ENCODE peak calls at places on chromosomes 3 and 15, in eight cellular contexts. One of them, this sample, is unnamed. For H3K27me3 and H3K9me3, the result is how much of the 10 kb centered on the place peaks cover.

GRCh38 chr3:151468284-151468917 is 7.5 kb upstream of the IGSF10 start:
- DNase-seq in adrenal gland: peak
- DNase-seq in AG04450: peak
- DNase-seq in sigmoid colon: no peak
- DNase-seq in CD8-positive, alpha-beta T cell: peak
- DNase-seq in fibroblast of lung: peak
- DNase-seq in IMR-90: peak
- DNase-seq in upper lobe of right lung: no peak
- DNase-seq in this sample: peak

GRCh38 chr3:42071720-42072582 is 19.2 kb upstream of the TRAK1 start:
- DNase-seq in adrenal gland: peak
- DNase-seq in AG04450: no peak
- DNase-seq in sigmoid colon: peak
- DNase-seq in CD8-positive, alpha-beta T cell: no peak
- DNase-seq in fibroblast of lung: peak
- DNase-seq in IMR-90: peak
- DNase-seq in upper lobe of right lung: no peak
- DNase-seq in this sample: peak

GRCh38 chr15:101246824-101247745 is 4.8 kb downstream of the CHSY1 start:
- DNase-seq in adrenal gland: no peak
- DNase-seq in AG04450: no peak
- DNase-seq in sigmoid colon: no peak
- DNase-seq in CD8-positive, alpha-beta T cell: no peak
- DNase-seq in fibroblast of lung: no peak
- DNase-seq in IMR-90: no peak
- DNase-seq in upper lobe of right lung: no peak
- DNase-seq in this sample: no peak

GRCh38 chr15:51828621-51829359 is 663 bp upstream of the TMOD3 start:
- DNase-seq in adrenal gland: no peak
- DNase-seq in AG04450: no peak
- DNase-seq in sigmoid colon: no peak
- DNase-seq in CD8-positive, alpha-beta T cell: no peak
- DNase-seq in fibroblast of lung: no peak
- DNase-seq in IMR-90: peak
- DNase-seq in upper lobe of right lung: no peak
- DNase-seq in this sample: no peak

GRCh38 chr3:154194869-154195268 is 73.7 kb downstream of the ARHGEF26 start:
- DNase-seq in adrenal gland: no peak
- DNase-seq in AG04450: no peak
- DNase-seq in sigmoid colon: no peak
- DNase-seq in CD8-positive, alpha-beta T cell: no peak
- DNase-seq in fibroblast of lung: no peak
- DNase-seq in IMR-90: peak
- DNase-seq in upper lobe of right lung: no peak
- DNase-seq in this sample: no peak

GRCh38 chr3:153127788-153128187 is 34.2 kb upstream of the RAP2B start:
- DNase-seq in adrenal gland: no peak
- DNase-seq in AG04450: no peak
- DNase-seq in sigmoid colon: no peak
- DNase-seq in CD8-positive, alpha-beta T cell: no peak
- DNase-seq in fibroblast of lung: no peak
- DNase-seq in IMR-90: peak
- DNase-seq in upper lobe of right lung: no peak
- DNase-seq in this sample: no peak

GRCh38 chr15:27783668-27784067 is 315.4 kb downstream of the OCA2 start:
- DNase-seq in adrenal gland: no peak
- DNase-seq in AG04450: no peak
- DNase-seq in sigmoid colon: no peak
- DNase-seq in CD8-positive, alpha-beta T cell: no peak
- DNase-seq in fibroblast of lung: no peak
- DNase-seq in IMR-90: no peak
- DNase-seq in upper lobe of right lung: no peak
- DNase-seq in this sample: no peak

GRCh38 chr3:149658444-149659172 is 783 bp upstream of the WWTR1 start:
- DNase-seq in adrenal gland: peak
- DNase-seq in AG04450: peak
- DNase-seq in sigmoid colon: peak
- DNase-seq in CD8-positive, alpha-beta T cell: peak
- DNase-seq in fibroblast of lung: peak
- DNase-seq in IMR-90: peak
- DNase-seq in upper lobe of right lung: peak
- DNase-seq in this sample: peak

GRCh38 chr15:32041294-32041693 is 11.0 kb downstream of the CHRNA7 start:
- DNase-seq in adrenal gland: no peak
- DNase-seq in AG04450: no peak
- DNase-seq in sigmoid colon: no peak
- DNase-seq in CD8-positive, alpha-beta T cell: no peak
- DNase-seq in fibroblast of lung: no peak
- DNase-seq in IMR-90: no peak
- DNase-seq in upper lobe of right lung: no peak
- DNase-seq in this sample: no peak

GRCh38 chr3:127440384-127440783 is 150.1 kb downstream of the TPRA1 start:
- DNase-seq in adrenal gland: no peak
- DNase-seq in AG04450: no peak
- DNase-seq in sigmoid colon: peak
- DNase-seq in CD8-positive, alpha-beta T cell: no peak
- DNase-seq in fibroblast of lung: no peak
- DNase-seq in IMR-90: no peak
- DNase-seq in upper lobe of right lung: peak
- DNase-seq in this sample: no peak

GRCh38 chr3:4512895-4513616 is 19.9 kb downstream of the ITPR1 start:
- DNase-seq in adrenal gland: no peak
- DNase-seq in AG04450: no peak
- DNase-seq in sigmoid colon: no peak
- DNase-seq in CD8-positive, alpha-beta T cell: no peak
- DNase-seq in fibroblast of lung: no peak
- DNase-seq in IMR-90: no peak
- DNase-seq in upper lobe of right lung: no peak
- DNase-seq in this sample: peak

GRCh38 chr3:136802481-136802996 is 16.4 kb upstream of the SLC35G2 start:
- DNase-seq in adrenal gland: no peak
- DNase-seq in AG04450: no peak
- DNase-seq in sigmoid colon: no peak
- DNase-seq in CD8-positive, alpha-beta T cell: no peak
- DNase-seq in fibroblast of lung: peak
- DNase-seq in IMR-90: peak
- DNase-seq in upper lobe of right lung: no peak
- DNase-seq in this sample: no peak

GRCh38 chr3:11373235-11373634 is 101.0 kb downstream of the ATG7 start:
- DNase-seq in adrenal gland: no peak
- DNase-seq in AG04450: no peak
- DNase-seq in sigmoid colon: no peak
- DNase-seq in CD8-positive, alpha-beta T cell: no peak
- DNase-seq in fibroblast of lung: no peak
- DNase-seq in IMR-90: no peak
- DNase-seq in upper lobe of right lung: no peak
- DNase-seq in this sample: no peak

GRCh38 chr15:52735231-52736089 is 54.7 kb downstream of the ONECUT1 start:
- DNase-seq in adrenal gland: peak
- DNase-seq in AG04450: peak
- DNase-seq in sigmoid colon: peak
- DNase-seq in CD8-positive, alpha-beta T cell: peak
- DNase-seq in fibroblast of lung: peak
- DNase-seq in IMR-90: peak
- DNase-seq in upper lobe of right lung: no peak
- DNase-seq in this sample: peak

GRCh38 chr3:111173906-111174305 is 102.3 kb downstream of the NECTIN3 start:
- DNase-seq in adrenal gland: no peak
- DNase-seq in AG04450: no peak
- DNase-seq in sigmoid colon: no peak
- DNase-seq in CD8-positive, alpha-beta T cell: no peak
- DNase-seq in fibroblast of lung: no peak
- DNase-seq in IMR-90: no peak
- DNase-seq in upper lobe of right lung: no peak
- DNase-seq in this sample: no peak

GRCh38 chr3:97658670-97659285 is 105.8 kb upstream of the ARL6 start:
- DNase-seq in adrenal gland: no peak
- DNase-seq in AG04450: no peak
- DNase-seq in sigmoid colon: no peak
- DNase-seq in CD8-positive, alpha-beta T cell: no peak
- DNase-seq in fibroblast of lung: peak
- DNase-seq in IMR-90: peak
- DNase-seq in upper lobe of right lung: no peak
- DNase-seq in this sample: peak

GRCh38 chr3:141875893-141876380 is 506 bp upstream of the ATP1B3 start:
- DNase-seq in adrenal gland: peak
- DNase-seq in AG04450: no peak
- DNase-seq in sigmoid colon: peak
- DNase-seq in CD8-positive, alpha-beta T cell: peak
- DNase-seq in fibroblast of lung: peak
- DNase-seq in IMR-90: peak
- DNase-seq in upper lobe of right lung: peak
- DNase-seq in this sample: peak

GRCh38 chr3:187318819-187319616 is 27.5 kb upstream of the MASP1 start:
- DNase-seq in adrenal gland: peak
- DNase-seq in AG04450: peak
- DNase-seq in sigmoid colon: no peak
- DNase-seq in CD8-positive, alpha-beta T cell: peak
- DNase-seq in fibroblast of lung: peak
- DNase-seq in IMR-90: peak
- DNase-seq in upper lobe of right lung: no peak
- DNase-seq in this sample: peak

GRCh38 chr15:29968099-29968892 is 114.5 kb upstream of the GOLGA8J start:
- DNase-seq in adrenal gland: no peak
- DNase-seq in AG04450: no peak
- DNase-seq in sigmoid colon: no peak
- DNase-seq in CD8-positive, alpha-beta T cell: no peak
- DNase-seq in fibroblast of lung: no peak
- DNase-seq in IMR-90: no peak
- DNase-seq in upper lobe of right lung: no peak
- DNase-seq in this sample: no peak

GRCh38 chr3:81758275-81758674 is 3.2 kb downstream of the GBE1 start:
- DNase-seq in adrenal gland: no peak
- DNase-seq in AG04450: no peak
- DNase-seq in sigmoid colon: no peak
- DNase-seq in CD8-positive, alpha-beta T cell: no peak
- DNase-seq in fibroblast of lung: peak
- DNase-seq in IMR-90: peak
- DNase-seq in upper lobe of right lung: no peak
- DNase-seq in this sample: no peak

GRCh38 chr3:27431116-27431515 is 53.1 kb downstream of the SLC4A7 start:
- DNase-seq in adrenal gland: peak
- DNase-seq in AG04450: peak
- DNase-seq in sigmoid colon: peak
- DNase-seq in CD8-positive, alpha-beta T cell: no peak
- DNase-seq in fibroblast of lung: peak
- DNase-seq in IMR-90: peak
- DNase-seq in upper lobe of right lung: no peak
- DNase-seq in this sample: peak

GRCh38 chr15:93524432-93524831 is 435.4 kb upstream of the RGMA start:
- DNase-seq in adrenal gland: no peak
- DNase-seq in AG04450: no peak
- DNase-seq in sigmoid colon: no peak
- DNase-seq in CD8-positive, alpha-beta T cell: no peak
- DNase-seq in fibroblast of lung: no peak
- DNase-seq in IMR-90: no peak
- DNase-seq in upper lobe of right lung: no peak
- DNase-seq in this sample: no peak

GRCh38 chr15:95919460-95919859 is 411.0 kb upstream of the NR2F2 start:
- DNase-seq in adrenal gland: no peak
- DNase-seq in AG04450: no peak
- DNase-seq in sigmoid colon: no peak
- DNase-seq in CD8-positive, alpha-beta T cell: no peak
- DNase-seq in fibroblast of lung: peak
- DNase-seq in IMR-90: peak
- DNase-seq in upper lobe of right lung: no peak
- DNase-seq in this sample: no peak

GRCh38 chr3:181568248-181568647 is 143.5 kb upstream of the SOX2 start:
- DNase-seq in adrenal gland: no peak
- DNase-seq in AG04450: no peak
- DNase-seq in sigmoid colon: no peak
- DNase-seq in CD8-positive, alpha-beta T cell: no peak
- DNase-seq in fibroblast of lung: no peak
- DNase-seq in IMR-90: no peak
- DNase-seq in upper lobe of right lung: no peak
- DNase-seq in this sample: no peak

GRCh38 chr3:121677141-121677540 is 16.4 kb upstream of the HCLS1 start:
- DNase-seq in adrenal gland: no peak
- DNase-seq in AG04450: no peak
- DNase-seq in sigmoid colon: no peak
- DNase-seq in CD8-positive, alpha-beta T cell: no peak
- DNase-seq in fibroblast of lung: no peak
- DNase-seq in IMR-90: no peak
- DNase-seq in upper lobe of right lung: no peak
- DNase-seq in this sample: no peak

GRCh38 chr3:175879417-175879816 is 1020.3 kb downstream of the NAALADL2 start:
- DNase-seq in adrenal gland: no peak
- DNase-seq in AG04450: no peak
- DNase-seq in sigmoid colon: no peak
- DNase-seq in CD8-positive, alpha-beta T cell: no peak
- DNase-seq in fibroblast of lung: no peak
- DNase-seq in IMR-90: no peak
- DNase-seq in upper lobe of right lung: no peak
- DNase-seq in this sample: peak

GRCh38 chr3:134078169-134078821 is 48.6 kb upstream of the SLCO2A1 start:
- DNase-seq in adrenal gland: no peak
- DNase-seq in AG04450: no peak
- DNase-seq in sigmoid colon: no peak
- DNase-seq in CD8-positive, alpha-beta T cell: no peak
- DNase-seq in fibroblast of lung: no peak
- DNase-seq in IMR-90: peak
- DNase-seq in upper lobe of right lung: no peak
- DNase-seq in this sample: no peak

GRCh38 chr3:190883141-190883540 is 20.6 kb upstream of the GMNC start:
- DNase-seq in adrenal gland: no peak
- DNase-seq in AG04450: no peak
- DNase-seq in sigmoid colon: no peak
- DNase-seq in CD8-positive, alpha-beta T cell: no peak
- DNase-seq in fibroblast of lung: no peak
- DNase-seq in IMR-90: no peak
- DNase-seq in upper lobe of right lung: no peak
- DNase-seq in this sample: no peak
- H3K27me3 ChIP-seq in adrenal gland: under half
- H3K27me3 ChIP-seq in AG04450: under half
- H3K27me3 ChIP-seq in sigmoid colon: under half
- H3K27me3 ChIP-seq in CD8-positive, alpha-beta T cell: under half
- H3K27me3 ChIP-seq in fibroblast of lung: under half
- H3K27me3 ChIP-seq in IMR-90: under half
- H3K27me3 ChIP-seq in upper lobe of right lung: under half
- H3K27me3 ChIP-seq in this sample: under half

GRCh38 chr3:16883057-16883725 is 1.6 kb upstream of the PLCL2 start:
- DNase-seq in adrenal gland: no peak
- DNase-seq in AG04450: no peak
- DNase-seq in sigmoid colon: no peak
- DNase-seq in CD8-positive, alpha-beta T cell: no peak
- DNase-seq in fibroblast of lung: peak
- DNase-seq in IMR-90: no peak
- DNase-seq in upper lobe of right lung: no peak
- DNase-seq in this sample: no peak
- H3K4me3 ChIP-seq in adrenal gland: no peak
- H3K4me3 ChIP-seq in AG04450: no peak
- H3K4me3 ChIP-seq in sigmoid colon: no peak
- H3K4me3 ChIP-seq in CD8-positive, alpha-beta T cell: no peak
- H3K4me3 ChIP-seq in fibroblast of lung: no peak
- H3K4me3 ChIP-seq in IMR-90: no peak
- H3K4me3 ChIP-seq in upper lobe of right lung: no peak
- H3K4me3 ChIP-seq in this sample: no peak

GRCh38 chr3:191131305-191131704 is 67.7 kb upstream of the OSTN start:
- DNase-seq in adrenal gland: no peak
- DNase-seq in AG04450: no peak
- DNase-seq in sigmoid colon: no peak
- DNase-seq in CD8-positive, alpha-beta T cell: no peak
- DNase-seq in fibroblast of lung: no peak
- DNase-seq in IMR-90: no peak
- DNase-seq in upper lobe of right lung: no peak
- DNase-seq in this sample: no peak
- H3K9me3 ChIP-seq in adrenal gland: under half
- H3K9me3 ChIP-seq in AG04450: under half
- H3K9me3 ChIP-seq in sigmoid colon: under half
- H3K9me3 ChIP-seq in CD8-positive, alpha-beta T cell: under half
- H3K9me3 ChIP-seq in fibroblast of lung: under half
- H3K9me3 ChIP-seq in IMR-90: under half
- H3K9me3 ChIP-seq in upper lobe of right lung: under half
- H3K9me3 ChIP-seq in this sample: under half

GRCh38 chr3:128499724-128500275 is 6.8 kb upstream of the GATA2 start:
- DNase-seq in adrenal gland: no peak
- DNase-seq in AG04450: no peak
- DNase-seq in sigmoid colon: no peak
- DNase-seq in CD8-positive, alpha-beta T cell: no peak
- DNase-seq in fibroblast of lung: no peak
- DNase-seq in IMR-90: no peak
- DNase-seq in upper lobe of right lung: no peak
- DNase-seq in this sample: no peak
- H3K27me3 ChIP-seq in adrenal gland: under half
- H3K27me3 ChIP-seq in AG04450: under half
- H3K27me3 ChIP-seq in sigmoid colon: half or more
- H3K27me3 ChIP-seq in CD8-positive, alpha-beta T cell: under half
- H3K27me3 ChIP-seq in fibroblast of lung: under half
- H3K27me3 ChIP-seq in IMR-90: under half
- H3K27me3 ChIP-seq in upper lobe of right lung: half or more
- H3K27me3 ChIP-seq in this sample: under half